ENCODE peak calls at places on chromosomes 7 and 10, in six cellular contexts. Y is spleen; D is CD4-positive, alpha-beta memory T cell; C is CD8-positive, alpha-beta T cell; O is heart left ventricle; W is aorta. U is an unnamed sample.
A peak's percentile ranks its signal among the peaks of the same experiment; 100 is the strongest.

GRCh38 chr7:87935373-87935706 is 1.3 kb downstream of the ADAM22 start:
- DNase-seq in Y (no peak), D (no peak), C (no peak), O (no peak), W (no peak), U (no peak)

GRCh38 chr10:75180592-75180991 is 30.0 kb upstream of the VDAC2 start:
- DNase-seq in Y (no peak), D (no peak), C (no peak), O (no peak), W (no peak), U (no peak)

GRCh38 chr7:81627565-81628287 is 142.1 kb downstream of the HGF start:
- DNase-seq in Y (no peak), D (no peak), C (no peak), O (no peak), W (no peak), U (no peak)

GRCh38 chr10:122455376-122456056 is 1.1 kb downstream of the ARMS2 start:
- DNase-seq in Y (no peak), D (no peak), C (no peak), O (no peak), W (no peak), U (no peak)

GRCh38 chr10:96619120-96619519 is 32.3 kb upstream of the TM9SF3 start:
- DNase-seq in Y (no peak), D (no peak), C (no peak), O (no peak), W (no peak), U (no peak)

GRCh38 chr7:79741684-79742083 is 288.2 kb upstream of the MAGI2 start:
- DNase-seq in Y (no peak), D (no peak), C (no peak), O (no peak), W (no peak), U (no peak)

GRCh38 chr7:75650671-75651070 is 88.1 kb downstream of the HIP1 start:
- DNase-seq in Y (peak; percentile 87), D (no peak), C (no peak), O (peak; percentile 68), W (peak; percentile 92), U (no peak)

GRCh38 chr10:66215005-66215404 is 710.8 kb upstream of the LRRTM3 start:
- DNase-seq in Y (no peak), D (no peak), C (no peak), O (no peak), W (no peak), U (no peak)

GRCh38 chr7:158067219-158067930 is 520.2 kb downstream of the PTPRN2 start:
- DNase-seq in Y (peak; percentile 69), D (no peak), C (no peak), O (no peak), W (peak; percentile 40), U (no peak)

GRCh38 chr10:69312537-69312936 is 34.2 kb downstream of the HK1 start:
- DNase-seq in Y (no peak), D (no peak), C (no peak), O (no peak), W (no peak), U (no peak)

GRCh38 chr7:78970440-78970916 is 483.0 kb downstream of the MAGI2 start:
- DNase-seq in Y (no peak), D (no peak), C (no peak), O (no peak), W (no peak), U (no peak)

GRCh38 chr10:97850446-97850845 is 803 bp downstream of the GOLGA7B start:
- DNase-seq in Y (no peak), D (peak; percentile 34), C (peak; percentile 19), O (no peak), W (no peak), U (peak; percentile 59)

GRCh38 chr7:55517191-55517633 is 55.1 kb downstream of the VOPP1 start:
- DNase-seq in Y (no peak), D (no peak), C (no peak), O (no peak), W (no peak), U (peak; percentile 23)

GRCh38 chr10:129764901-129765663 is 199.0 kb downstream of the EBF3 start:
- DNase-seq in Y (peak; percentile 37), D (no peak), C (peak; percentile 3), O (no peak), W (no peak), U (no peak)

GRCh38 chr7:80675090-80675489 is 36.6 kb downstream of the CD36 start:
- DNase-seq in Y (no peak), D (no peak), C (no peak), O (no peak), W (no peak), U (no peak)

GRCh38 chr7:102991540-102992214 is 78.9 kb downstream of the LRRC17 start:
- DNase-seq in Y (no peak), D (no peak), C (no peak), O (no peak), W (no peak), U (no peak)

GRCh38 chr10:63719174-63719856 is 198.1 kb downstream of the REEP3 start:
- DNase-seq in Y (no peak), D (no peak), C (no peak), O (no peak), W (no peak), U (no peak)

GRCh38 chr7:26393855-26394254 is 102.2 kb downstream of the SNX10 start:
- DNase-seq in Y (no peak), D (no peak), C (no peak), O (no peak), W (no peak), U (no peak)

GRCh38 chr10:125595911-125596310 is 87.1 kb downstream of the TEX36 start:
- DNase-seq in Y (no peak), D (no peak), C (no peak), O (no peak), W (no peak), U (no peak)

GRCh38 chr10:21746118-21746517 is 212.1 kb downstream of the MLLT10 start:
- DNase-seq in Y (no peak), D (no peak), C (no peak), O (no peak), W (no peak), U (peak; percentile 6)

GRCh38 chr7:152522551-152522950 is 86.7 kb upstream of the KMT2C start:
- DNase-seq in Y (no peak), D (no peak), C (no peak), O (no peak), W (no peak), U (no peak)

GRCh38 chr10:96834121-96834520 is 2.0 kb downstream of the LCOR start:
- DNase-seq in Y (no peak), D (no peak), C (no peak), O (no peak), W (no peak), U (no peak)

GRCh38 chr10:101337836-101338235 is 16.1 kb upstream of the BTRC start:
- DNase-seq in Y (no peak), D (no peak), C (no peak), O (no peak), W (no peak), U (no peak)

GRCh38 chr10:122165492-122165832 is 105.6 kb upstream of the BTBD16 start:
- DNase-seq in Y (no peak), D (no peak), C (no peak), O (no peak), W (no peak), U (no peak)

GRCh38 chr10:47346572-47347302 is 1.4 kb upstream of the RBP3 start:
- DNase-seq in Y (peak; percentile 58), D (no peak), C (no peak), O (no peak), W (no peak), U (no peak)

GRCh38 chr7:26398436-26399308 is 107.0 kb downstream of the SNX10 start:
- DNase-seq in Y (peak; percentile 93), D (no peak), C (no peak), O (peak; percentile 82), W (peak; percentile 81), U (no peak)

GRCh38 chr10:128324058-128324457 is 197.8 kb upstream of the MKI67 start:
- DNase-seq in Y (no peak), D (no peak), C (no peak), O (no peak), W (no peak), U (no peak)

DNA sequence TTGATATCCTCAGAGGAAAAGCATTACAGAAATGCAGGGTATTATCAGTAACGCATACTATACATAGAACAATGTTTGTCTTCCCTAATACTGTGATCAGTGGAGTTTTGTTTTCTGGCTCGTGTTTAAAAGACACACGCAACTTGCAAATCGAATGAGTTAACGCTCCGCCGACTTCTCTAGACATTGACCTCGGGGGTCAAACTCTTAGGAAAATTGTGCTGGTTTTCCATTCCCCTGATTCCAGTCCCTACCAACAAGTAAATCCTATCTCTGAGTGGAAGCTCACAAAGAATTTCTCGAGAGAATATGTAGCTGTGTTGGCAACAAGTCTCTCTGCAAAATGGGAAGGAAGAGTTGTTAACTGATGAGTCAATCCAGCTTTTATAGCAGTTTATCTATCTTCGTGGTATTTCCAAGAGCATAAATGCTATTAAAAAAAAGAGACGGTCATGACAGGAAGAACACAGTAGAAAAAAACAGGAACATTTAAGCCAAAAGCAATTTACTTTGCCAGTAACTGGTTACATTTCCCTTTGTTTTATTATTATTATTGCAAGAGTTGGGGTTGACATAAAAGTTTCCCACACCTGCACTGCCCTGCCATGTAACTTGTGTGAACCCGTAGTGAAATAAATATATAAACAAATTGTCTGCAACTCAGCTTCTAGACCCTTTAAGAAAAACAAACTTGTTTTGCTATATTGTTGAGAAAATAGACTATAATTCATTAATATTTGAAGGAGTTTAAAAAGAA is 144.4 kb downstream of the ARID5B start:
- DNase-seq in Y (no peak), D (peak; percentile 9), C (no peak), O (no peak), W (no peak), U (peak; percentile 59)
- H3K4me3 ChIP-seq in Y (no peak overlapping the region), D (peak overlapping the region; percentile 26), C (no peak overlapping the region), O (no peak overlapping the region), W (no peak overlapping the region), U (peak overlapping the region; percentile 99)

GRCh38 chr10:8439040-8439439 is 384.6 kb downstream of the GATA3 start:
- DNase-seq in Y (no peak), D (no peak), C (no peak), O (no peak), W (no peak), U (no peak)
- H3K4me1 ChIP-seq in Y (peaks cover 13% of the 10 kb centered on the region), D (peaks cover 28% of the 10 kb centered on the region), C (peaks cover 17% of the 10 kb centered on the region), O (no peaks in the 10 kb centered on the region), W (no peaks in the 10 kb centered on the region), U (peaks cover 21% of the 10 kb centered on the region)

GRCh38 chr10:91345716-91346115 is 64.4 kb upstream of the HECTD2 start:
- DNase-seq in Y (no peak), D (no peak), C (no peak), O (no peak), W (no peak), U (no peak)

GRCh38 chr10:91339729-91340128 is 70.4 kb upstream of the HECTD2 start:
- DNase-seq in Y (no peak), D (no peak), C (no peak), O (no peak), W (no peak), U (no peak)

GRCh38 chr10:91344117-91344856 is 65.9 kb upstream of the HECTD2 start:
- DNase-seq in Y (no peak), D (no peak), C (no peak), O (no peak), W (no peak), U (no peak)

GRCh38 chr10:91343010-91343409 is 67.1 kb upstream of the HECTD2 start:
- DNase-seq in Y (no peak), D (no peak), C (no peak), O (no peak), W (no peak), U (no peak)

GRCh38 chr10:91340613-91341362 is 69.4 kb upstream of the HECTD2 start:
- DNase-seq in Y (no peak), D (no peak), C (no peak), O (no peak), W (peak; percentile 66), U (no peak)
- H3K27ac ChIP-seq in Y (peak overlapping the region; percentile 32), D (no peak overlapping the region), C (no peak overlapping the region), O (peak overlapping the region; percentile 62), W (no peak overlapping the region), U (no peak overlapping the region)

GRCh38 chr7:132161231-132161915 is 414.9 kb downstream of the PLXNA4 start:
- DNase-seq in Y (no peak), D (no peak), C (no peak), O (peak; percentile 76), W (peak; percentile 70), U (no peak)
- H3K4me3 ChIP-seq in Y (no peak overlapping the region), D (no peak overlapping the region), C (no peak overlapping the region), O (no peak overlapping the region), W (no peak overlapping the region), U (no peak overlapping the region)

U was measured in CD4-positive, CD25-positive, alpha-beta regulatory T cell.